ENCODE peak calls at places on chromosomes 1 and 21, in four cellular contexts. One of them, this sample, is unnamed.

GRCh38 chr1:227741166-227741870 is 6.1 kb downstream of the SNAP47 start:
- DNase-seq in GM13977: no peak
- DNase-seq in right lobe of liver: no peak
- DNase-seq in GM12865: no peak
- DNase-seq in this sample: no peak

GRCh38 chr21:42747267-42747701 is 93.9 kb downstream of the PDE9A start:
- DNase-seq in GM13977: no peak
- DNase-seq in right lobe of liver: no peak
- DNase-seq in GM12865: no peak
- DNase-seq in this sample: no peak

GRCh38 chr1:22380024-22380785 is 71.4 kb upstream of the ZBTB40 start:
- DNase-seq in GM13977: no peak
- DNase-seq in right lobe of liver: no peak
- DNase-seq in GM12865: no peak
- DNase-seq in this sample: no peak

GRCh38 chr1:87292684-87293493 is 35.8 kb upstream of the LMO4 start:
- DNase-seq in GM13977: peak; percentile 52
- DNase-seq in right lobe of liver: no peak
- DNase-seq in GM12865: peak; percentile 71
- DNase-seq in this sample: no peak

GRCh38 chr1:84078108-84078823 is 65.8 kb upstream of the PRKACB start:
- DNase-seq in GM13977: peak; percentile 31
- DNase-seq in right lobe of liver: peak; percentile 40
- DNase-seq in GM12865: peak; percentile 14
- DNase-seq in this sample: no peak

GRCh38 chr1:36433102-36433501 is 17.1 kb downstream of the OSCP1 start:
- DNase-seq in GM13977: no peak
- DNase-seq in right lobe of liver: no peak
- DNase-seq in GM12865: no peak
- DNase-seq in this sample: no peak

GRCh38 chr1:200367841-200368534 is 41.8 kb downstream of the ZNF281 start:
- DNase-seq in GM13977: no peak
- DNase-seq in right lobe of liver: no peak
- DNase-seq in GM12865: no peak
- DNase-seq in this sample: no peak

GRCh38 chr1:119816407-119816806 is 5.1 kb upstream of the REG4 start:
- DNase-seq in GM13977: no peak
- DNase-seq in right lobe of liver: no peak
- DNase-seq in GM12865: no peak
- DNase-seq in this sample: no peak

GRCh38 chr1:232416026-232416568 is 213.8 kb downstream of the SIPA1L2 start:
- DNase-seq in GM13977: no peak
- DNase-seq in right lobe of liver: no peak
- DNase-seq in GM12865: no peak
- DNase-seq in this sample: no peak

GRCh38 chr1:93846929-93847810 is 31.8 kb downstream of the DNTTIP2 start:
- DNase-seq in GM13977: peak; percentile 88
- DNase-seq in right lobe of liver: peak; percentile 89
- DNase-seq in GM12865: peak; percentile 95
- DNase-seq in this sample: peak; percentile 90
- TF ChIP-seq CTCF in GM13977: no peak
- TF ChIP-seq CTCF in right lobe of liver: no peak
- TF ChIP-seq CTCF in GM12865: peak; percentile 7
- TF ChIP-seq CTCF in this sample: peak; percentile 20

DNA sequence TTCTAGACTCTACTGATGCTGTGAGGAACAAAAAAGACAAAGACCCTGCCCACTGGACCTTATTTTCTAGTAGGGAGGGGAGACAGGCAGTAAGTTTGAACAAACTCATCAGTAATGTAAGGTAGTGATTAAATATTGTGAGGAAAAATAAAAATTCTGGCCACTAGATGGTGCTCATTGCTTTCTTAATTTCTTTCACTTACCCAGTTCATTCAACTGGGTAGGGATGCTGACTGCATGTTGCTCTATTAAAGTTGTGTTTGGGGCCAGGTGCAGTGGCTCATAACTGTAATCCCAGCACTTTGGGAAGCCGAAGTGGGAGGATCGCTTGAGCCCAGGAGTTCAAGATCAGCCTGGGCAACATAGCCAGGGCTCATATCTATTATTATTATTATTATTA is 6.3 kb upstream of the KYAT3 start:
- DNase-seq in GM13977: no peak
- DNase-seq in right lobe of liver: no peak
- DNase-seq in GM12865: peak; percentile 79
- DNase-seq in this sample: no peak
- TF ChIP-seq CTCF in GM13977: peak; percentile 44
- TF ChIP-seq CTCF in right lobe of liver: peak; percentile 83
- TF ChIP-seq CTCF in GM12865: peak; percentile 32
- TF ChIP-seq CTCF in this sample: peak; percentile 56

DNA sequence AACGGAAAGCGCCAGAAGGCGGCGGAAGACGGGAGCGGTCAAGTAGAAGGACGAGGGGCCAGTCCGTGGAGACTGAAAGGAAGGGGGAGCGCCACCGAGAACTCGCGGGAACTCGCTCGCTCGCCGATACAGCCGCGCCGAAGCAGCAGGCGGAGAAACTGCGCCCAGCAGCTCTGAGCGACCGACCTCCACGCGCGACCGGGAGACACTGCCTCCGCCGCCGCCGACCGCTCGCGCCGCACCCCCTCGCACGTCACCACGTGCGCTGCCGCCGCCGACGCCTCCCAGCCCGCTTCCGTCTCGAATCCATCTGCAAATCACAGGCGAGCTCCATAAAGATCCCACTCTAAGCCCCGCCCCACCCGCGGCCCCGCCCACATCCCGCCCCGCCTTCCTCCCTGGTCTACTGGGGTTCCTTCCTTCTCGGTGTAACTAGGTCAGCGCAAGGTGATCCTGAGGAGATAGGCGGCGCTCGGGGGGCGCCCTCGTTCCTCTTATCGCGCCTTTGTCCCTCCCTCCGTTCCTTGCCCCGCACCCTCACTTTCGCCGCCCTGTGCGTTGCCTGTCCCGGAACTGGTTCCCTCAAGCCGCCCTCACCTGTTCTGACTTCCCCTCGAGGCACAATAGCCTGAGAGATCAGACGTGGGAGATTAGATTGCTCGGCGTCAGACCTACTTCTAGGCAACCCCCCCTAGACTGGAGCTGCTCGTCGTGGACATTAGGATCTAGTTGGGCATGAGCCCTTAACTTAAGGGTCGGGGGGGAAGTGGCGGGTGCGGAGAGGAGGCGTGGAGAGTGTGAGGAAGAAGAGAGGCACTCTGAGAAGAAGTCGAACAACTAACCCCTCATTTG is at the start of gene IVNS1ABP:
- DNase-seq in GM13977: peak; percentile 96
- DNase-seq in right lobe of liver: peak; percentile 96
- DNase-seq in GM12865: peak; percentile 98
- DNase-seq in this sample: peak; percentile 97
- TF ChIP-seq CTCF in GM13977: peak; percentile 69
- TF ChIP-seq CTCF in right lobe of liver: no peak
- TF ChIP-seq CTCF in GM12865: peak; percentile 60
- TF ChIP-seq CTCF in this sample: peak; percentile 24

GRCh38 chr1:14850563-14850962 is 252.1 kb downstream of the KAZN start:
- DNase-seq in GM13977: peak; percentile 32
- DNase-seq in right lobe of liver: no peak
- DNase-seq in GM12865: peak; percentile 34
- DNase-seq in this sample: no peak
- TF ChIP-seq CTCF in GM13977: no peak
- TF ChIP-seq CTCF in right lobe of liver: no peak
- TF ChIP-seq CTCF in GM12865: peak; percentile 33
- TF ChIP-seq CTCF in this sample: no peak

GRCh38 chr1:46735708-46736324 is 16.9 kb upstream of the EFCAB14 start:
- DNase-seq in GM13977: peak; percentile 35
- DNase-seq in right lobe of liver: no peak
- DNase-seq in GM12865: peak; percentile 56
- DNase-seq in this sample: no peak
- TF ChIP-seq CTCF in GM13977: peak; percentile 23
- TF ChIP-seq CTCF in right lobe of liver: no peak
- TF ChIP-seq CTCF in GM12865: peak; percentile 20
- TF ChIP-seq CTCF in this sample: peak; percentile 28

GRCh38 chr1:96872757-96873156 is 151.2 kb downstream of the PTBP2 start:
- DNase-seq in GM13977: no peak
- DNase-seq in right lobe of liver: no peak
- DNase-seq in GM12865: peak; percentile 5
- DNase-seq in this sample: no peak
- TF ChIP-seq CTCF in GM13977: no peak
- TF ChIP-seq CTCF in right lobe of liver: peak; percentile 21
- TF ChIP-seq CTCF in GM12865: no peak
- TF ChIP-seq CTCF in this sample: no peak

DNA sequence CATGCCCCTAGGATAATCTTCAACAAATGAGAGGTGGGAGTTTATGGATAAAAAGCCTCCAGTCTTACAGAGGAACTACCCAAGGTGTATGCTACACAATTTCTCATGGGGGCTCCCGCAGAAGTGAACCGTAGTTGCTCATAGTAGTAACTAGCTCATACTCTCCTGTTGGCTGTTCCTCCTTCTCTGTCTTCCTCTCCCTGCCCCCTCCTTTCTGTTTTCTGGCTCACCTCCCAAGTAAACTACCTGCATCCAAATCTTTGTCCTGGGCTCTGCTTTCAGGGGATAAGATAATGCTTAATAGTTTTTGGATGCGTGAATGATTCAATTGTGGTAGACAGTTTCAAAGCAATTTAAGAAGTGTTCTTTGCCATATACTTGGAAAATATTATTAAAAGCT is 90.1 kb upstream of the ROR1 start:
- DNase-seq in GM13977: no peak
- DNase-seq in right lobe of liver: no peak
- DNase-seq in GM12865: no peak
- DNase-seq in this sample: no peak
- TF ChIP-seq CTCF in GM13977: no peak
- TF ChIP-seq CTCF in right lobe of liver: no peak
- TF ChIP-seq CTCF in GM12865: no peak
- TF ChIP-seq CTCF in this sample: no peak

GRCh38 chr1:11650331-11650991 is 3.8 kb downstream of the FBXO2 start:
- DNase-seq in GM13977: peak; percentile 80
- DNase-seq in right lobe of liver: peak; percentile 93
- DNase-seq in GM12865: peak; percentile 85
- DNase-seq in this sample: peak; percentile 90

GRCh38 chr1:11648732-11649158 is 5.5 kb downstream of the FBXO2 start:
- DNase-seq in GM13977: no peak
- DNase-seq in right lobe of liver: peak; percentile 76
- DNase-seq in GM12865: no peak
- DNase-seq in this sample: peak; percentile 66

GRCh38 chr1:11649237-11649623 is 5.0 kb downstream of the FBXO2 start:
- DNase-seq in GM13977: no peak
- DNase-seq in right lobe of liver: peak; percentile 58
- DNase-seq in GM12865: no peak
- DNase-seq in this sample: no peak

GRCh38 chr1:11651017-11651416 is 3.2 kb downstream of the FBXO2 start:
- DNase-seq in GM13977: no peak
- DNase-seq in right lobe of liver: no peak
- DNase-seq in GM12865: no peak
- DNase-seq in this sample: no peak

DNA sequence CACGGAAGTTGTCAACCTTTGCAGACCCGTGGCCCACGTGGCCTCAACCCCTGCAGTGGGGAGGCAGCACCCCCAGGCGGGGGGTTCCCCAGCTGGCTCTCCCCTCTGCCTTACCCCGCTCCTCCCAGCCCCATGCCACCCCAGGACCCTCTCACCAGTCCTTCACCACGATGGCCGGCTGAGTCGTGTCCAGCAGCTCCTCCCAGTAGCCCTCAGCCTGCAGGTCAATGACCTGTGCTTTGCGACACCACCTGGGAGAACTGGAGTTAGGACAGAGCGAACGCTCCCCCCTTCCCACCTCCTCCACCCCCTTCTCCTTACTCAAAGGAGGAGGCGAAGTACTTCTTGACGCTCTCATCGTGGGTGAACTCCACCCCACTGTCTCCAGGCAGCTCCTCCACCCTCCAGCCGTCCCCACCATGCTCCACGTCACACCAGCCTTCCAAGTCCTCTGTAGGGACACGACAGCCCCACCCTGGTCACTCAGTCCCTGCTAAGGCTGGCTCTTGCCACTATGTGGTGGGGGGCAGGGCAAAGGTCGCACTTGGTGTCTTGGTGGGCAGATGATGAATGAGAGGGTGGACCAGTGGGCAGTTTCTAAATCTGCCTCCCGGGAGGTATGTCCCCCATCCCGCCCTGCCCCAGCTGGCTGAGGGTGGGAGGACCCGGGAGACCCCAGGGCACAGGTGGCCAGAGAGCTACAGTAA is 4.5 kb downstream of the FBXO2 start:
- DNase-seq in GM13977: no peak
- DNase-seq in right lobe of liver: peak; percentile 83
- DNase-seq in GM12865: no peak
- DNase-seq in this sample: peak; percentile 64
- TF ChIP-seq CTCF in GM13977: no peak
- TF ChIP-seq CTCF in right lobe of liver: no peak
- TF ChIP-seq CTCF in GM12865: no peak
- TF ChIP-seq CTCF in this sample: no peak

This sample was measured in lower lobe of right lung.